ENCODE peak calls at places on chromosomes 2 and 18, in four cellular contexts. U is left ventricle myocardium inferior, L is Calu3, N is NCI-H2171 treated with DMSO at 0.1 percent for 48 hours. K is an unnamed sample.

GRCh38 chr2:6973895-6974545 is 56.8 kb downstream of the RNF144A start:
- DNase-seq in U (no peak), L (peak), N (no peak), K (no peak)

GRCh38 chr2:145925591-145925990 is 1405.7 kb upstream of the ZEB2 start:
- DNase-seq in U (no peak), L (no peak), N (no peak), K (no peak)

GRCh38 chr2:20599001-20599600 is 51.8 kb downstream of the HS1BP3 start:
- DNase-seq in U (peak), L (no peak), N (no peak), K (no peak)

GRCh38 chr2:7524211-7524594 is 607.0 kb downstream of the RNF144A start:
- DNase-seq in U (no peak), L (no peak), N (no peak), K (no peak)

GRCh38 chr2:38440655-38441054 is 63.6 kb upstream of the ATL2 start:
- DNase-seq in U (no peak), L (peak), N (peak), K (no peak)

GRCh38 chr2:52916976-52917375 is 850.6 kb upstream of the CHAC2 start:
- DNase-seq in U (no peak), L (no peak), N (peak), K (no peak)

GRCh38 chr2:51706220-51706619 is 674.3 kb upstream of the NRXN1 start:
- DNase-seq in U (no peak), L (no peak), N (peak), K (no peak)

GRCh38 chr2:229401126-229401865 is 130.2 kb upstream of the PID1 start:
- DNase-seq in U (no peak), L (no peak), N (no peak), K (no peak)

GRCh38 chr2:85790499-85790898 is 36.7 kb downstream of the ATOH8 start:
- DNase-seq in U (no peak), L (no peak), N (no peak), K (no peak)

GRCh38 chr2:177557794-177558193 is 165.2 kb downstream of the AGPS start:
- DNase-seq in U (no peak), L (no peak), N (no peak), K (no peak)

GRCh38 chr18:63505566-63506335 is 29.0 kb downstream of the SERPINB5 start:
- DNase-seq in U (no peak), L (peak), N (no peak), K (no peak)

GRCh38 chr2:98280376-98281102 is 65.7 kb upstream of the CNGA3 start:
- DNase-seq in U (no peak), L (peak), N (no peak), K (no peak)

GRCh38 chr2:47618272-47618552 is 164.7 kb upstream of the MSH6 start:
- DNase-seq in U (no peak), L (no peak), N (no peak), K (no peak)